ENCODE peak calls at places on chromosomes 5 and 9, in six cellular contexts. F is suprapubic skin, E is A549, G is ovary, H is tibial nerve, S is transverse colon. D is an unnamed sample.

GRCh38 chr5:116361171-116361967 is 213.3 kb downstream of the SEMA6A start:
- DNase-seq in E (no peak), S (peak), H (no peak), G (peak), F (no peak), D (peak)

GRCh38 chr9:88736136-88736637 is 201.2 kb downstream of the NXNL2 start:
- DNase-seq in H (no peak), E (no peak), G (no peak), S (no peak), F (no peak), D (no peak)

GRCh38 chr9:126423709-126424185 is 97.1 kb downstream of the MVB12B start:
- DNase-seq in G (no peak), F (no peak), S (no peak), H (no peak), E (no peak), D (no peak)

GRCh38 chr9:135029871-135030710 is 57.4 kb upstream of the OLFM1 start:
- DNase-seq in F (no peak), S (no peak), E (no peak), G (no peak), H (no peak), D (no peak)

GRCh38 chr5:168273056-168273980 is 18.1 kb upstream of the WWC1 start:
- DNase-seq in F (no peak), E (no peak), H (no peak), S (no peak), G (no peak), D (no peak)

GRCh38 chr5:14557840-14558239 is 23.8 kb upstream of the OTULINL start:
- DNase-seq in H (no peak), F (no peak), S (no peak), E (no peak), G (no peak), D (no peak)

GRCh38 chr5:156435101-156435500 is 108.1 kb downstream of the SGCD start:
- DNase-seq in S (no peak), H (no peak), G (no peak), F (no peak), E (no peak), D (no peak)

GRCh38 chr5:172953776-172954189 is 5.4 kb upstream of the RPL26L1 start:
- DNase-seq in H (no peak), E (no peak), G (no peak), F (no peak), S (no peak), D (no peak)

GRCh38 chr5:88769165-88769564 is 113.8 kb downstream of the MEF2C start:
- DNase-seq in G (no peak), H (no peak), E (no peak), F (no peak), S (no peak), D (no peak)

DNA sequence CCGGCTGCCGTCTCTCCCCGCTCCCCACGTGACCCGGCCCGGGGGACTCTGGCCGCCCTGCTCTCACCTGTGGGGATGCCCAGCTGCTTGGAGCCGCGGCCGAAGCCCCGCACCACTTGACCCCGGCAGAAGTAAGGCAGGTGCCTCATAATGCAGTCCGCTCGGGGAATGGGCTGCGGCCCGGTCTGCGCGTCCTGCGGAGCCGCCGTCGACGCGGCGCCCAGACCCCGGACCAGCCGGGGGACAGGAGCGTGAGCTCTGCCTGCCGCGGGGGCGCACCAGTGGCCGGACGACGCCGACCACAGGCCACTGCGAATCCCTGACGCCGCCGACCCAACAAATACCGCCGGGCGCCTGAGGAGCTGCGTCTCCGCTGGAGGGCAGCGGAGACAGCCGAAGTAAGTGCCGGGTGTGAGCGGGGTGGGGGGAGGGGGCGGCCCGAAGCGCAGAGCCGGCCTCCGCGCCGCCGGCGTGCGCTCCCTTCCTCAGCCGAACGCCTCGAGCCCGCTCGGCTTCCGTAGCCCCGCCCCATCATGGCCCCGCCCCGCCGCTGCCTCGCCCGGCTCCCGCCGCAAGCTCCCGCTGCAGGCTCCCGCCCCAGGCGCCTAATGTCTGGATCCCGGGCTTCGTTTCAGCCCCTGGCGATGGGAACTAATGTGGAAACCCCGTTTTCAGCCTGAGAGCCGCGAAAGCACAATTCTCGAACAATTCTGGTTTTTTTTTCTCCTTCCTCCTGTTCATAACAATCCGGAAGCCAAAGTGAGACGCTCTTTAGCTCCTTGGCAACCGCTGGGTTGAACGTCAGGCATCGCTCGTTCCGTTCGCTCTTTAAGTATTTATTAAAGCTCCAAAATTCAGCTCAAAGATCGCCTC is at the start of gene RFK:
- DNase-seq in S (peak), F (peak), H (peak), G (peak), E (peak), D (peak)
- TF ChIP-seq POLR2A in S (peak), F (peak), H (peak), G (peak), E (peak), D (no peak)

GRCh38 chr9:131707677-131708612 is 31.9 kb downstream of the RAPGEF1 start:
- DNase-seq in G (no peak), H (no peak), E (peak), F (no peak), S (peak), D (peak)
- TF ChIP-seq EP300 in G (no peak), H (no peak), E (no peak), F (no peak), S (no peak), D (no peak)

GRCh38 chr5:151098185-151098813 is 17.5 kb upstream of the TNIP1 start:
- DNase-seq in F (no peak), E (no peak), G (no peak), H (no peak), S (no peak), D (no peak)
- TF ChIP-seq POLR2A in F (no peak), E (no peak), G (no peak), H (no peak), S (no peak), D (no peak)

GRCh38 chr9:34187891-34188240 is 9.0 kb downstream of the UBAP1 start:
- DNase-seq in S (no peak), G (no peak), F (no peak), E (no peak), H (no peak), D (no peak)
- TF ChIP-seq EP300 in S (no peak), G (no peak), F (no peak), E (no peak), H (no peak), D (no peak)

GRCh38 chr9:38212016-38212415 is 143.0 kb upstream of the SHB start:
- DNase-seq in G (no peak), E (no peak), H (no peak), F (no peak), S (peak), D (no peak)
- TF ChIP-seq POLR2A in G (no peak), E (no peak), H (no peak), F (no peak), S (no peak), D (no peak)

DNA sequence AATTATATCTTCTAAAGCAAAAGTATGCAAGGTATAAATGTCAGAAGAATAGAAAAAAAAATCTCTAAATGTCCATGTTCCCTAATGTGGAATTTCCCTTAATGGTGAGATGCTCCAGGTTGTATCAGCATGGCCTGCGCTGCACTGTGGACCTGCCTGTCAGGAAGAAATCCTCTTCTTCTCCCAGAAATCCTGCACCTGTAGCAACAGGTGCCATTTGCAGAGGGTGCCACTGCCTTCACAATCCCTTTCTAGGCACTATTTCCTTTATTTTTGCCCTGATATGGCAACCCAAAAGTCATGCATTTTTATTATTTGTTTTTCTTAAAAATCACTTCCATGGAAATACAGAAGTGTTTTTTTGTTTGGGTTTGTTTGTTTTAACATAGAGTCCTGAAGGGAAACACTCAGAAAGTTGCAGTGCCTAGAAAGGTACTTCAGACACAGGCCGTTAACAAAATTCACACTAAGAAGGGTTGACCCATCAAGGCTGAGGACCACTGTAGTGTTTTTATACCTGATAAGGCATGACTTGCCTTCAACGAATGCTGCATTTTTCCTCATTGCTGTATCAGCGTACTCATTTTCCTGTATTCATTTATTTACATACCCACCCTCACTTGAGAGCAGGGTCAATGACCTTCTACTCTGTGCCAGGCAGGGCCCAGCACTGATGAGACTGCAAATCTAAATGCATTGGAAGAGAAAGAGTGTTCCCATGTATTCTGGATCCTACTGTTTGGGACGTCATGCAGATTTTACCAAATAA is 177.8 kb downstream of the SNX18 start:
- DNase-seq in H (no peak), F (no peak), S (no peak), G (no peak), E (no peak), D (no peak)
- TF ChIP-seq EP300 in H (no peak), F (no peak), S (no peak), G (no peak), E (no peak), D (no peak)